ENCODE peak calls at places on chromosomes 13 and 19, in ten cellular contexts. A, L, V, I, C, T, E, X, Y and R are unnamed samples.
A peak's percentile ranks its signal among the peaks of the same experiment; 100 is the strongest.

GRCh38 chr13:25232937-25233515 is 54.3 kb downstream of the MTMR6 start:
- DNase-seq in C (no peak), T (peak; percentile 24), L (peak; percentile 63), Y (no peak), A (no peak), X (no peak), V (peak; percentile 14), E (peak; percentile 34), I (no peak), R (no peak)

GRCh38 chr13:21872795-21873194 is 201.9 kb downstream of the FGF9 start:
- DNase-seq in E (no peak), I (no peak), L (no peak), A (no peak), Y (no peak), X (no peak), V (no peak), T (no peak), C (no peak), R (no peak)

GRCh38 chr13:98842858-98843481 is 90.5 kb upstream of the SLC15A1 start:
- DNase-seq in X (peak; percentile 37), I (peak; percentile 13), L (peak; percentile 76), C (peak; percentile 73), T (peak; percentile 89), A (peak; percentile 51), E (peak; percentile 51), V (peak; percentile 64), Y (peak; percentile 46), R (peak; percentile 38)

GRCh38 chr13:25192052-25192451 is 20.0 kb upstream of the AMER2 start:
- DNase-seq in V (no peak), X (no peak), C (no peak), T (no peak), Y (no peak), E (no peak), L (no peak), I (no peak), A (no peak), R (no peak)

GRCh38 chr13:88552966-88553365 is 881.8 kb downstream of the SLITRK5 start:
- DNase-seq in E (no peak), I (no peak), X (no peak), Y (no peak), V (no peak), L (no peak), A (no peak), T (no peak), C (no peak), R (no peak)

GRCh38 chr13:108987945-108988344 is 358.5 kb downstream of the MYO16 start:
- DNase-seq in L (no peak), Y (no peak), V (no peak), X (no peak), C (no peak), E (no peak), A (no peak), T (no peak), I (no peak), R (no peak)

GRCh38 chr19:7672522-7672921 is 3.7 kb downstream of the RETN start:
- DNase-seq in V (no peak), Y (no peak), L (no peak), A (no peak), I (no peak), E (no peak), X (no peak), C (no peak), T (no peak), R (no peak)

GRCh38 chr19:12648088-12648487 is 18.5 kb downstream of the MAN2B1 start:
- DNase-seq in C (no peak), I (no peak), Y (no peak), A (no peak), L (no peak), X (no peak), T (no peak), V (no peak), E (no peak), R (no peak)

GRCh38 chr13:34340534-34340933 is 522.6 kb downstream of the RFC3 start:
- DNase-seq in L (no peak), Y (no peak), I (no peak), A (no peak), E (peak; percentile 63), X (no peak), V (no peak), T (no peak), C (no peak), R (no peak)